ENCODE peak calls at places on chromosomes 16 and 17, in six cellular contexts. S is CD4-positive, alpha-beta memory T cell; M is BJ; B is nucleus accumbens; F is left ventricle myocardium inferior; I is EH. A is an unnamed sample.

GRCh38 chr17:82496529-82497434 is 22.8 kb upstream of the FOXK2 start:
- DNase-seq in S (peak), M (peak), B (peak), F (peak), I (peak), A (peak)

GRCh38 chr16:47309581-47310312 is 151.1 kb downstream of the ITFG1 start:
- DNase-seq in S (no peak), M (no peak), B (no peak), F (no peak), I (peak), A (no peak)

GRCh38 chr16:28935333-28935732 is 3.6 kb downstream of the CD19 start:
- DNase-seq in S (no peak), M (no peak), B (no peak), F (no peak), I (peak), A (no peak)

GRCh38 chr16:8919934-8920465 is 37.8 kb downstream of the LITAFD start:
- DNase-seq in S (peak), M (no peak), B (no peak), F (no peak), I (no peak), A (no peak)

GRCh38 chr17:42016411-42016831 is 818 bp downstream of the DNAJC7 start:
- DNase-seq in S (peak), M (no peak), B (no peak), F (no peak), I (peak), A (no peak)

GRCh38 chr16:14658063-14658462 is 25.3 kb downstream of the BFAR start:
- DNase-seq in S (no peak), M (no peak), B (no peak), F (no peak), I (no peak), A (no peak)

GRCh38 chr17:74737299-74738050 is 419 bp downstream of the RAB37 start:
- DNase-seq in S (peak), M (no peak), B (no peak), F (no peak), I (no peak), A (peak)

GRCh38 chr17:1573932-1574696 is 11.5 kb upstream of the PITPNA start:
- DNase-seq in S (peak), M (no peak), B (no peak), F (peak), I (peak), A (peak)

GRCh38 chr16:70162041-70162451 is 11.5 kb upstream of the CLEC18C start:
- DNase-seq in S (no peak), M (peak), B (peak), F (no peak), I (peak), A (peak)

GRCh38 chr17:48074322-48075054 is 26.3 kb downstream of the NFE2L1 start:
- DNase-seq in S (peak), M (no peak), B (no peak), F (peak), I (peak), A (peak)

GRCh38 chr17:46742539-46743270 is 75.8 kb downstream of the WNT3 start:
- DNase-seq in S (no peak), M (peak), B (no peak), F (no peak), I (peak), A (no peak)

GRCh38 chr16:75262104-75262799 is 10.8 kb upstream of the BCAR1 start:
- DNase-seq in S (no peak), M (no peak), B (no peak), F (peak), I (no peak), A (peak)

GRCh38 chr16:7590934-7591333 is 258.3 kb downstream of the RBFOX1 start:
- DNase-seq in S (no peak), M (no peak), B (no peak), F (no peak), I (no peak), A (no peak)

GRCh38 chr16:60655514-60656153 is 1380.6 kb downstream of the CDH8 start:
- DNase-seq in S (no peak), M (no peak), B (no peak), F (no peak), I (no peak), A (no peak)

GRCh38 chr16:87850009-87851006 is 19.0 kb downstream of the SLC7A5 start:
- DNase-seq in S (peak), M (no peak), B (no peak), F (peak), I (peak), A (peak)

GRCh38 chr16:31029272-31029671 is 4.1 kb upstream of the STX4 start:
- DNase-seq in S (no peak), M (no peak), B (no peak), F (no peak), I (no peak), A (no peak)

GRCh38 chr17:8905256-8905778 is 37.8 kb upstream of the PIK3R6 start:
- DNase-seq in S (no peak), M (no peak), B (no peak), F (no peak), I (no peak), A (no peak)

GRCh38 chr17:70080541-70081347 is 5.7 kb downstream of the KCNJ16 start:
- DNase-seq in S (no peak), M (peak), B (no peak), F (no peak), I (peak), A (no peak)

GRCh38 chr17:70205386-70205785 is 36.1 kb downstream of the KCNJ2 start:
- DNase-seq in S (no peak), M (no peak), B (no peak), F (no peak), I (no peak), A (no peak)

GRCh38 chr17:36614081-36614480 is 12.7 kb downstream of the MRM1 start:
- DNase-seq in S (no peak), M (no peak), B (no peak), F (no peak), I (no peak), A (no peak)

GRCh38 chr17:55575058-55575606 is 63.9 kb upstream of the SMIM36 start:
- DNase-seq in S (no peak), M (no peak), B (no peak), F (no peak), I (no peak), A (no peak)

GRCh38 chr16:72149676-72150464 is 22.1 kb downstream of the PMFBP1 start:
- DNase-seq in S (no peak), M (no peak), B (no peak), F (no peak), I (no peak), A (no peak)

GRCh38 chr16:79856581-79856980 is 256.0 kb upstream of the MAF start:
- DNase-seq in S (no peak), M (no peak), B (no peak), F (no peak), I (no peak), A (no peak)

GRCh38 chr17:57399690-57400089 is 143.4 kb downstream of the MSI2 start:
- DNase-seq in S (no peak), M (no peak), B (no peak), F (no peak), I (no peak), A (no peak)

GRCh38 chr17:45904886-45905285 is 10.5 kb downstream of the MAPT start:
- DNase-seq in S (no peak), M (no peak), B (no peak), F (no peak), I (no peak), A (no peak)

GRCh38 chr17:14061666-14062560 is 7.4 kb upstream of the COX10 start:
- DNase-seq in S (no peak), M (no peak), B (no peak), F (no peak), I (peak), A (no peak)

GRCh38 chr17:71963791-71964190 is 157.0 kb upstream of the SOX9 start:
- DNase-seq in S (no peak), M (no peak), B (no peak), F (no peak), I (no peak), A (no peak)

GRCh38 chr16:11783319-11784047 is 13.6 kb downstream of the ZC3H7A start:
- DNase-seq in S (peak), M (no peak), B (no peak), F (no peak), I (peak), A (no peak)

GRCh38 chr17:74361613-74362391 is at the start of gene BTBD17:
- DNase-seq in S (peak), M (no peak), B (no peak), F (peak), I (peak), A (peak)

GRCh38 chr17:16415031-16415924 is at the start of gene TRPV2:
- DNase-seq in S (peak), M (no peak), B (no peak), F (peak), I (no peak), A (no peak)

GRCh38 chr17:53462393-53462811 is 360.3 kb upstream of the KIF2B start:
- DNase-seq in S (no peak), M (no peak), B (no peak), F (no peak), I (no peak), A (no peak)

GRCh38 chr17:8151641-8152111 is 528 bp downstream of the PER1 start:
- DNase-seq in S (no peak), M (no peak), B (peak), F (peak), I (peak), A (no peak)

GRCh38 chr17:4599505-4600281 is 15.4 kb downstream of the SMTNL2 start:
- DNase-seq in S (no peak), M (no peak), B (no peak), F (peak), I (no peak), A (no peak)